ENCODE peak calls at places on chromosomes 6 and 20, in five cellular contexts. One of them, this sample, is unnamed.

GRCh38 chr20:37295595-37295994 is 6.1 kb downstream of the MANBAL start:
- DNase-seq in Peyer's patch: no peak
- DNase-seq in BE2C: no peak
- DNase-seq in colonic mucosa: peak; percentile 63
- DNase-seq in breast epithelium: no peak
- DNase-seq in this sample: no peak

GRCh38 chr6:124961784-124962611 is at the start of gene RNF217:
- DNase-seq in Peyer's patch: no peak
- DNase-seq in BE2C: peak; percentile 42
- DNase-seq in colonic mucosa: peak; percentile 57
- DNase-seq in breast epithelium: no peak
- DNase-seq in this sample: peak; percentile 69

GRCh38 chr6:53794073-53794719 is 609 bp upstream of the LRRC1 start:
- DNase-seq in Peyer's patch: peak; percentile 62
- DNase-seq in BE2C: peak; percentile 46
- DNase-seq in colonic mucosa: peak; percentile 77
- DNase-seq in breast epithelium: peak; percentile 64
- DNase-seq in this sample: peak; percentile 72

GRCh38 chr6:165231581-165232276 is 77.7 kb downstream of the C6orf118 start:
- DNase-seq in Peyer's patch: no peak
- DNase-seq in BE2C: peak; percentile 15
- DNase-seq in colonic mucosa: no peak
- DNase-seq in breast epithelium: no peak
- DNase-seq in this sample: no peak

GRCh38 chr6:134373282-134373922 is 55.5 kb upstream of the SGK1 start:
- DNase-seq in Peyer's patch: peak; percentile 47
- DNase-seq in BE2C: no peak
- DNase-seq in colonic mucosa: peak; percentile 35
- DNase-seq in breast epithelium: no peak
- DNase-seq in this sample: no peak

GRCh38 chr6:26394289-26394688 is 7.8 kb upstream of the BTN3A1 start:
- DNase-seq in Peyer's patch: no peak
- DNase-seq in BE2C: no peak
- DNase-seq in colonic mucosa: peak; percentile 48
- DNase-seq in breast epithelium: no peak
- DNase-seq in this sample: no peak

GRCh38 chr20:31954500-31954899 is 2.7 kb upstream of the PDRG1 start:
- DNase-seq in Peyer's patch: no peak
- DNase-seq in BE2C: no peak
- DNase-seq in colonic mucosa: no peak
- DNase-seq in breast epithelium: no peak
- DNase-seq in this sample: no peak

GRCh38 chr6:14354919-14355572 is 237.5 kb downstream of the CD83 start:
- DNase-seq in Peyer's patch: no peak
- DNase-seq in BE2C: no peak
- DNase-seq in colonic mucosa: peak; percentile 25
- DNase-seq in breast epithelium: no peak
- DNase-seq in this sample: no peak

GRCh38 chr6:102488729-102489128 is 1095.2 kb downstream of the GRIK2 start:
- DNase-seq in Peyer's patch: no peak
- DNase-seq in BE2C: no peak
- DNase-seq in colonic mucosa: no peak
- DNase-seq in breast epithelium: no peak
- DNase-seq in this sample: no peak

GRCh38 chr20:42589976-42590639 is 599.6 kb downstream of the PTPRT start:
- DNase-seq in Peyer's patch: no peak
- DNase-seq in BE2C: no peak
- DNase-seq in colonic mucosa: no peak
- DNase-seq in breast epithelium: no peak
- DNase-seq in this sample: no peak
- TF ChIP-seq CTCF in Peyer's patch: no peak
- TF ChIP-seq CTCF in BE2C: no peak
- TF ChIP-seq CTCF in colonic mucosa: no peak
- TF ChIP-seq CTCF in breast epithelium: no peak
- TF ChIP-seq CTCF in this sample: no peak

GRCh38 chr20:62661647-62662046 is 19.3 kb downstream of the SLCO4A1 start:
- DNase-seq in Peyer's patch: no peak
- DNase-seq in BE2C: no peak
- DNase-seq in colonic mucosa: no peak
- DNase-seq in breast epithelium: no peak
- DNase-seq in this sample: no peak

GRCh38 chr20:62660216-62660615 is 17.9 kb downstream of the SLCO4A1 start:
- DNase-seq in Peyer's patch: no peak
- DNase-seq in BE2C: no peak
- DNase-seq in colonic mucosa: no peak
- DNase-seq in breast epithelium: no peak
- DNase-seq in this sample: no peak

GRCh38 chr20:62659488-62659887 is 17.2 kb downstream of the SLCO4A1 start:
- DNase-seq in Peyer's patch: no peak
- DNase-seq in BE2C: no peak
- DNase-seq in colonic mucosa: no peak
- DNase-seq in breast epithelium: no peak
- DNase-seq in this sample: no peak

GRCh38 chr20:62662422-62662821 is 20.1 kb downstream of the SLCO4A1 start:
- DNase-seq in Peyer's patch: no peak
- DNase-seq in BE2C: no peak
- DNase-seq in colonic mucosa: no peak
- DNase-seq in breast epithelium: no peak
- DNase-seq in this sample: no peak

GRCh38 chr20:62660768-62661167 is 18.5 kb downstream of the SLCO4A1 start:
- DNase-seq in Peyer's patch: no peak
- DNase-seq in BE2C: no peak
- DNase-seq in colonic mucosa: no peak
- DNase-seq in breast epithelium: no peak
- DNase-seq in this sample: no peak
- H3K4me1 ChIP-seq in Peyer's patch: no peaks in the 10 kb centered on the region
- H3K4me1 ChIP-seq in BE2C: peaks cover 7% of the 10 kb centered on the region
- H3K4me1 ChIP-seq in colonic mucosa: no peaks in the 10 kb centered on the region
- H3K4me1 ChIP-seq in breast epithelium: no peaks in the 10 kb centered on the region
- H3K4me1 ChIP-seq in this sample: no peaks in the 10 kb centered on the region

GRCh38 chr6:99802396-99803031 is 191.5 kb downstream of the MCHR2 start:
- DNase-seq in Peyer's patch: no peak
- DNase-seq in BE2C: no peak
- DNase-seq in colonic mucosa: no peak
- DNase-seq in breast epithelium: no peak
- DNase-seq in this sample: peak; percentile 44
- TF ChIP-seq CTCF in Peyer's patch: no peak
- TF ChIP-seq CTCF in BE2C: no peak
- TF ChIP-seq CTCF in colonic mucosa: no peak
- TF ChIP-seq CTCF in breast epithelium: no peak
- TF ChIP-seq CTCF in this sample: no peak

GRCh38 chr20:33824852-33825251 is 13.7 kb downstream of the CHMP4B start:
- DNase-seq in Peyer's patch: no peak
- DNase-seq in BE2C: no peak
- DNase-seq in colonic mucosa: no peak
- DNase-seq in breast epithelium: no peak
- DNase-seq in this sample: no peak
- H3K4me1 ChIP-seq in Peyer's patch: peaks cover 80% of the 10 kb centered on the region
- H3K4me1 ChIP-seq in BE2C: peaks cover 1% of the 10 kb centered on the region
- H3K4me1 ChIP-seq in colonic mucosa: peaks cover 34% of the 10 kb centered on the region
- H3K4me1 ChIP-seq in breast epithelium: no peaks in the 10 kb centered on the region
- H3K4me1 ChIP-seq in this sample: peaks cover 40% of the 10 kb centered on the region

GRCh38 chr6:57195457-57195856 is 23.3 kb downstream of the BAG2 start:
- DNase-seq in Peyer's patch: no peak
- DNase-seq in BE2C: no peak
- DNase-seq in colonic mucosa: no peak
- DNase-seq in breast epithelium: no peak
- DNase-seq in this sample: no peak

GRCh38 chr6:57193177-57193576 is 21.1 kb downstream of the BAG2 start:
- DNase-seq in Peyer's patch: no peak
- DNase-seq in BE2C: no peak
- DNase-seq in colonic mucosa: no peak
- DNase-seq in breast epithelium: no peak
- DNase-seq in this sample: no peak

GRCh38 chr6:57190140-57190539 is 18.0 kb downstream of the BAG2 start:
- DNase-seq in Peyer's patch: no peak
- DNase-seq in BE2C: no peak
- DNase-seq in colonic mucosa: no peak
- DNase-seq in breast epithelium: no peak
- DNase-seq in this sample: no peak
- TF ChIP-seq CTCF in Peyer's patch: peak; percentile 18
- TF ChIP-seq CTCF in BE2C: peak; percentile 24
- TF ChIP-seq CTCF in colonic mucosa: peak; percentile 26
- TF ChIP-seq CTCF in breast epithelium: no peak
- TF ChIP-seq CTCF in this sample: no peak

GRCh38 chr20:44993343-44993742 is 27.0 kb downstream of the STK4 start:
- DNase-seq in Peyer's patch: no peak
- DNase-seq in BE2C: no peak
- DNase-seq in colonic mucosa: no peak
- DNase-seq in breast epithelium: no peak
- DNase-seq in this sample: no peak
- H3K4me1 ChIP-seq in Peyer's patch: peaks cover 8% of the 10 kb centered on the region
- H3K4me1 ChIP-seq in BE2C: no peaks in the 10 kb centered on the region
- H3K4me1 ChIP-seq in colonic mucosa: no peaks in the 10 kb centered on the region
- H3K4me1 ChIP-seq in breast epithelium: no peaks in the 10 kb centered on the region
- H3K4me1 ChIP-seq in this sample: no peaks in the 10 kb centered on the region